ENCODE peak calls at places on chromosomes 12 and 14, in six cellular contexts. A is IMR-90, N is H1, Z is neuronal stem cell, S is mesendoderm, M is mesenchymal stem cell. V is an unnamed sample.

GRCh38 chr14:60222820-60223219 is 26.2 kb upstream of the PPM1A start:
- DNase-seq in S (no peak), Z (no peak), M (no peak), A (no peak), N (no peak), V (no peak)

GRCh38 chr12:122003646-122004611 is 17.8 kb upstream of the BCL7A start:
- DNase-seq in M (no peak), A (no peak), Z (no peak), S (no peak), N (no peak), V (no peak)

GRCh38 chr14:56324831-56325230 is 206.6 kb downstream of the PELI2 start:
- DNase-seq in Z (no peak), A (peak), N (no peak), S (no peak), M (no peak), V (no peak)

GRCh38 chr12:6977653-6978052 is 6.9 kb downstream of the EMG1 start:
- DNase-seq in N (no peak), A (no peak), M (no peak), Z (no peak), S (no peak), V (no peak)

GRCh38 chr12:66902020-66902419 is 223.1 kb upstream of the GRIP1 start:
- DNase-seq in S (no peak), Z (no peak), M (no peak), A (no peak), N (no peak), V (no peak)

GRCh38 chr14:101844219-101844618 is 82.7 kb downstream of the PPP2R5C start:
- DNase-seq in S (no peak), Z (no peak), M (no peak), A (no peak), N (no peak), V (no peak)

GRCh38 chr12:110841007-110841406 is 5.8 kb upstream of the CCDC63 start:
- DNase-seq in M (no peak), A (no peak), N (no peak), S (peak), Z (no peak), V (no peak)

GRCh38 chr12:47767197-47767724 is 5.8 kb upstream of the SLC48A1 start:
- DNase-seq in S (peak), A (peak), M (no peak), N (no peak), Z (no peak), V (peak)

GRCh38 chr12:69096669-69097364 is 142.6 kb upstream of the CPSF6 start:
- DNase-seq in M (no peak), N (no peak), Z (no peak), A (no peak), S (no peak), V (no peak)

GRCh38 chr12:4117386-4118016 is 156.1 kb upstream of the CCND2 start:
- DNase-seq in A (no peak), M (no peak), Z (no peak), N (no peak), S (no peak), V (peak)

GRCh38 chr14:72679591-72680151 is 214.2 kb downstream of the DPF3 start:
- DNase-seq in N (no peak), M (no peak), Z (peak), A (peak), S (peak), V (no peak)

GRCh38 chr12:119148049-119148448 is 30.7 kb upstream of the HSPB8 start:
- DNase-seq in M (no peak), Z (no peak), S (no peak), A (no peak), N (no peak), V (no peak)

GRCh38 chr12:71870409-71870808 is 30.9 kb downstream of the TBC1D15 start:
- DNase-seq in M (no peak), N (no peak), Z (no peak), A (no peak), S (no peak), V (no peak)

GRCh38 chr14:75340921-75341320 is 62.3 kb downstream of the FOS start:
- DNase-seq in A (no peak), Z (no peak), S (no peak), M (peak), N (no peak), V (no peak)

GRCh38 chr12:65098364-65098763 is 22.7 kb downstream of the WIF1 start:
- DNase-seq in Z (no peak), M (no peak), S (no peak), A (no peak), N (no peak), V (no peak)

GRCh38 chr14:75418779-75419768 is 8.7 kb upstream of the JDP2 start:
- DNase-seq in M (no peak), Z (peak), A (no peak), N (peak), S (peak), V (peak)

GRCh38 chr12:113860950-113861349 is 105.2 kb downstream of the RBM19 start:
- DNase-seq in Z (no peak), S (peak), M (peak), N (no peak), A (peak), V (peak)

GRCh38 chr14:32078794-32079663 is 1.9 kb downstream of the ARHGAP5 start:
- DNase-seq in N (no peak), Z (no peak), A (peak), M (peak), S (peak), V (no peak)

GRCh38 chr12:44930972-44931600 is 55.0 kb upstream of the NELL2 start:
- DNase-seq in N (no peak), A (peak), Z (peak), M (peak), S (peak), V (no peak)

GRCh38 chr12:114636723-114637480 is 47.1 kb downstream of the TBX3 start:
- DNase-seq in Z (no peak), A (peak), N (no peak), M (peak), S (peak), V (peak)

GRCh38 chr14:91373591-91374245 is 43.9 kb downstream of the CCDC88C start:
- DNase-seq in Z (no peak), M (no peak), A (no peak), N (no peak), S (no peak), V (no peak)

GRCh38 chr14:55136868-55137785 is 8.1 kb downstream of the LGALS3 start:
- DNase-seq in N (no peak), M (no peak), S (no peak), A (peak), Z (no peak), V (no peak)

GRCh38 chr12:6264402-6265037 is 46.0 kb upstream of the PLEKHG6 start:
- DNase-seq in Z (no peak), N (no peak), S (peak), A (no peak), M (no peak), V (no peak)

GRCh38 chr12:2959194-2959507 is at the start of gene TEAD4:
- DNase-seq in A (peak), N (no peak), Z (peak), M (peak), S (peak), V (peak)

GRCh38 chr12:86158956-86159355 is 97.2 kb downstream of the MGAT4C start:
- DNase-seq in A (peak), M (no peak), S (no peak), N (no peak), Z (no peak), V (no peak)

GRCh38 chr12:107302649-107303386 is 209.5 kb upstream of the CRY1 start:
- DNase-seq in N (no peak), Z (no peak), S (no peak), A (no peak), M (no peak), V (no peak)

GRCh38 chr12:108337235-108338223 is 1.6 kb downstream of the CMKLR1 start:
- DNase-seq in M (no peak), S (peak), A (peak), Z (no peak), N (no peak), V (peak)

GRCh38 chr12:19234171-19234704 is 104.7 kb downstream of the PLEKHA5 start:
- DNase-seq in N (no peak), A (peak), S (peak), M (peak), Z (no peak), V (no peak)

GRCh38 chr14:61698216-61698980 is 3.1 kb downstream of the HIF1A start:
- DNase-seq in N (no peak), S (no peak), M (no peak), A (no peak), Z (no peak), V (no peak)

GRCh38 chr14:74909501-74909900 is 13.6 kb downstream of the RPS6KL1 start:
- DNase-seq in S (no peak), Z (no peak), A (no peak), N (no peak), M (no peak), V (no peak)

GRCh38 chr12:104215638-104216297 is at the start of gene TXNRD1:
- DNase-seq in N (peak), A (peak), M (peak), S (peak), Z (peak), V (peak)

GRCh38 chr12:1705774-1706173 is 14.9 kb downstream of the ADIPOR2 start:
- DNase-seq in Z (no peak), M (no peak), A (no peak), S (no peak), N (no peak), V (no peak)

GRCh38 chr14:99273025-99273723 is 1.2 kb upstream of the BCL11B start:
- DNase-seq in N (no peak), Z (no peak), M (no peak), A (no peak), S (peak), V (peak)

GRCh38 chr14:99512110-99512449 is 30.9 kb downstream of the CCNK start:
- DNase-seq in Z (no peak), M (no peak), S (no peak), N (no peak), A (no peak), V (no peak)

GRCh38 chr12:78853231-78853630 is 11.3 kb upstream of the SYT1 start:
- DNase-seq in S (no peak), Z (no peak), N (no peak), A (no peak), M (no peak), V (no peak)

GRCh38 chr12:96907681-96908163 is 665 bp downstream of the NEDD1 start:
- DNase-seq in S (peak), A (peak), M (peak), N (no peak), Z (peak), V (peak)

DNA sequence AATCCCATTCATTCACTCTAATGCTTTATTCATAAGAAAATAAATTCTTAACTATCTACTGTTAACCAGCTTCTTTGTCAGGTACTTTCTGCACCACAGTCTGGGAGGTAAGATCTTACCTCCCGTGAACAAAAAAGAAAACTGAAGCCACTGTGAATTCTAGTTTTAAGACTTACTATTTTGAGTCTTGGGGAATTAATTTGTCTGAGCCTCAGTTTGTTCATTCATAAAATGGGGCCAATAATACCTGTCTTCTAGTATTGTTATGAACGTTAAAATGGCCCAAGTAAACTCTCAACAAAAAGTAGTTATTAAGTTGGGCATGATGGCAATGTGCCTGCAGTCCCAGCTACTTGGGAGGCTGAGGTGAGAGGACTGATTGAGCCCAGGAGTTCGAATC is 59.5 kb upstream of the BBS10 start:
- DNase-seq in N (no peak), A (no peak), M (no peak), Z (no peak), S (no peak), V (no peak)
- H2BK15ac ChIP-seq in N (no peak), A (no peak), M (no peak), Z (no peak), S (no peak), V (no peak)

GRCh38 chr12:109428038-109428629 is 49.0 kb downstream of the KCTD10 start:
- DNase-seq in S (peak), Z (peak), M (peak), A (peak), N (peak), V (peak)

GRCh38 chr12:109433618-109434017 is 43.5 kb downstream of the KCTD10 start:
- DNase-seq in A (no peak), S (peak), M (no peak), Z (no peak), N (no peak), V (peak)

GRCh38 chr12:109432842-109433304 is 44.2 kb downstream of the KCTD10 start:
- DNase-seq in Z (peak), M (peak), S (peak), N (peak), A (peak), V (peak)

GRCh38 chr12:109432431-109432830 is 44.7 kb downstream of the KCTD10 start:
- DNase-seq in M (no peak), N (no peak), S (no peak), Z (no peak), A (no peak), V (no peak)

GRCh38 chr12:109430244-109430643 is 46.9 kb downstream of the KCTD10 start:
- DNase-seq in N (no peak), A (no peak), S (no peak), Z (no peak), M (no peak), V (no peak)
- H2BK15ac ChIP-seq in N (no peak), A (no peak), S (no peak), Z (no peak), M (no peak), V (no peak)

DNA sequence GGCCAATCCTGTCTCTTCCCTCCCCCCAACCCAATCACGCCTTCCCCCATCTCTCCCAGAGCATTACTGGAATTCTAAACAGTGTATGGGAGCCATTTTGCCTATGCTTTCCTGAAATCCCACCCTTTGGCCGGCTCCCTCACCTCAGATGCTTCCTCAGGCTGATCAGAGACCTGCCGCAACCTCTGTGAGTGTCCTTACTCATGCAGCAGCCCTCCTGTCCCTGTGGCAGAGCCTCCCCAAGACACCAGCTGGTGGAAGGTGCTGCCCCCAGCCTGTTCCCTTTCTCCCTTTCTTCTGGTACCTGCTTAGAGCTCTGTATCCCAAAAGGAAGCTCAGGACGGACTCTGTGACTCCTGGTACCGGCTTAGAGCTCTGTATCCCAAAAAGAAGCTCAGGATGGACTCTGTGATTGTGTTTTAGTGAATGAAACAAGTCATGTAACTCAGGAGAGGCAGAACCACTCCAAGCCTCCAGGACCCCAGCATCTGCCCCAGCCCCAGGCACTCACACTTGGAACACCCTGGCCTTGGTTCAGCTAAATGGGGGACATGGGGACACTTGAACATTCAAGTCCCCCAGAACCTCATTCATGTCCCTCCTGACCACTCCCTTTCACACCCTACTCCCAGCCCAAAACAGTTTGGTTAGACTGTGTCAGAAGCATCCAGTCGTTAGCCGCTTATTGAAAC is 29.3 kb upstream of the RIN3 start:
- DNase-seq in S (no peak), M (no peak), N (no peak), Z (no peak), A (no peak), V (peak)
- H2BK15ac ChIP-seq in S (no peak), M (no peak), N (no peak), Z (no peak), A (no peak), V (no peak)

GRCh38 chr14:36513451-36514277 is 6.4 kb downstream of the NKX2-1 start:
- DNase-seq in M (no peak), N (no peak), S (peak), A (no peak), Z (no peak), V (peak)
- H2BK15ac ChIP-seq in M (no peak), N (no peak), S (no peak), A (no peak), Z (no peak), V (no peak)

DNA sequence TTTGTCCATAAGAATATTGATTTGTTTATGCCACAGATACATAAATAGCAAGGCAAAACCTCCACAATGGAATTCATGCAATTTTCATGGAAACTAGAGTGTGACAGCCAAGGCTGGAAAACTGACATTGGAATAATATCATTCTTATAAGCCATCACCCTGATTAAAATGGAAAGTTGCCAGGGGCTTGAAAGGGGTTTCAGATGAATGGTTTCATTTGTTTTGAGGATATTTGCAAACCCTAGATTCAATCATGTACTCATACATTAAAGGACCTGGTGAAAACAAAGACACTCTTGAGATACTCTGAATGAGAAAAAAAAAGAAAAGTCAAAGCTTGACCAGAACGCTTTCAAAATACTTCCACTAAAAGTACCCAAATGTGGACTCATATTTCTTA is 205.7 kb downstream of the DIO2 start:
- DNase-seq in M (no peak), S (no peak), A (no peak), N (no peak), Z (no peak), V (no peak)
- H2BK15ac ChIP-seq in M (no peak), S (no peak), A (no peak), N (no peak), Z (no peak), V (no peak)

GRCh38 chr14:52873096-52873495 is 77.8 kb downstream of the FERMT2 start:
- DNase-seq in A (no peak), M (no peak), N (no peak), S (no peak), Z (no peak), V (no peak)

GRCh38 chr14:52873694-52874093 is 77.2 kb downstream of the FERMT2 start:
- DNase-seq in N (no peak), A (peak), M (peak), S (no peak), Z (no peak), V (no peak)

GRCh38 chr14:52874389-52874788 is 76.5 kb downstream of the FERMT2 start:
- DNase-seq in S (no peak), N (no peak), M (no peak), Z (no peak), A (no peak), V (no peak)

GRCh38 chr14:52868911-52869611 is 77.7 kb upstream of the GNPNAT1 start:
- DNase-seq in M (no peak), A (no peak), N (no peak), Z (no peak), S (no peak), V (no peak)

DNA sequence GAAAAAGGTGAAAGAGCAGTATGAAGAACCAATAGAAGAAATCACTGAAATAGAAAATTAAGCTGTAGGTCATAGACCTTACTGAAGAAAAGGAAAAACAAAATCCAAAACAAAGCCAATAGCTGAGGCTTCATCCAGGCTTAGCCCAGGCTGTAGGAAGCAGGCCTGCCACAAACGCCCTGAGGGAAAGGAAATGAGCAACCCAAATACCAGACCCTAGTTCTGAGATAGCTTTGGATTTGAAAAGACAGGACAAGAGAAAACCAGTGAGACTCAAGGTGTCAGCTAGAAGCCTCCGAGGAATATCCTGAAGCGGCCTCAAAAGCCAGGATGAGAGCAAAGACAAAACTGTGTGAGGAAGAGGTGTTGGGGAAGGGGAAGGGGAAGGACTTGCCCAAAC is 79.2 kb downstream of the FERMT2 start:
- DNase-seq in N (no peak), M (no peak), S (peak), Z (no peak), A (no peak), V (no peak)
- H2BK15ac ChIP-seq in N (no peak), M (no peak), S (no peak), Z (no peak), A (peak), V (no peak)

GRCh38 chr14:85417396-85417795 is 112.5 kb upstream of the FLRT2 start:
- DNase-seq in Z (no peak), S (no peak), A (no peak), M (no peak), N (no peak), V (no peak)

GRCh38 chr14:85412756-85413155 is 117.2 kb upstream of the FLRT2 start:
- DNase-seq in Z (no peak), M (no peak), S (no peak), N (no peak), A (no peak), V (no peak)

GRCh38 chr14:85416771-85417170 is 113.2 kb upstream of the FLRT2 start:
- DNase-seq in A (peak), S (no peak), M (peak), Z (no peak), N (no peak), V (no peak)

GRCh38 chr14:85414142-85414541 is 115.8 kb upstream of the FLRT2 start:
- DNase-seq in A (no peak), M (no peak), S (peak), N (no peak), Z (no peak), V (no peak)

GRCh38 chr14:85415015-85415712 is 114.8 kb upstream of the FLRT2 start:
- DNase-seq in N (peak), S (peak), M (peak), Z (no peak), A (peak), V (peak)
- H2BK15ac ChIP-seq in N (no peak), S (no peak), M (no peak), Z (no peak), A (peak), V (no peak)

GRCh38 chr12:112217647-112218046 is 92.3 kb downstream of the TRAFD1 start:
- DNase-seq in S (no peak), A (no peak), Z (no peak), M (no peak), N (no peak), V (no peak)
- H2BK15ac ChIP-seq in S (no peak), A (no peak), Z (no peak), M (no peak), N (no peak), V (no peak)

DNA sequence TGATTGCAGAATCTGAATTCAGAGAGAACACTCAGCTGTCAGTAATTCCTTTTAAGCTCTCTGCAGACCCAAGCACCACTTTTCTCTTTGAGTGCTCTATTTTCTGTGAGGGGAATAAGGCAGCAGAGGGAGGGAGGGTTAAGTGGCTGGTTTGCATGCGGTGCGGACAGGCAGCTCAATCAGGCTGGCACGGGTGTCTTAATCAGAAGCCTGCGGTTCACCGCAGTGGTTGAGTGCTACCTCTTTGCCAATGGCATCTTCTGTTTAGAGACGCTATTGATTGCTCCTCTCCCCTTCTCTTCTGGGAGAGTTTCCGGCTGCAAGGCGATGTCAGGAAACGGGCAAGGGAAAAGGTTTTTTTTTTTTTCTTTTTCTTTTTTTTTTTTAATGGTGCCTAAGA is 533.6 kb upstream of the SEL1L start:
- DNase-seq in S (no peak), M (no peak), A (no peak), Z (no peak), N (no peak), V (no peak)
- H2BK15ac ChIP-seq in S (no peak), M (no peak), A (no peak), Z (no peak), N (no peak), V (no peak)